ENCODE peak calls at places on chromosomes 1 and 21, in nine cellular contexts. One of them, this sample, is unnamed.

GRCh38 chr21:42621828-42622199 is 31.6 kb upstream of the PDE9A start:
- DNase-seq in neural progenitor cell: no peak
- DNase-seq in H9: no peak
- DNase-seq in CD8-positive, alpha-beta memory T cell: no peak
- DNase-seq in heart left ventricle: no peak
- DNase-seq in foreskin keratinocyte: no peak
- DNase-seq in GM23338: no peak
- DNase-seq in lower lobe of right lung: no peak
- DNase-seq in upper lobe of right lung: peak; percentile 8
- DNase-seq in this sample: no peak

GRCh38 chr1:164637461-164638375 is 78.7 kb downstream of the PBX1 start:
- DNase-seq in neural progenitor cell: no peak
- DNase-seq in H9: no peak
- DNase-seq in CD8-positive, alpha-beta memory T cell: no peak
- DNase-seq in heart left ventricle: peak; percentile 81
- DNase-seq in foreskin keratinocyte: no peak
- DNase-seq in GM23338: no peak
- DNase-seq in lower lobe of right lung: no peak
- DNase-seq in upper lobe of right lung: no peak
- DNase-seq in this sample: peak; percentile 81

GRCh38 chr1:170010443-170010842 is 64.1 kb downstream of the KIFAP3 start:
- DNase-seq in neural progenitor cell: peak; percentile 65
- DNase-seq in H9: no peak
- DNase-seq in CD8-positive, alpha-beta memory T cell: no peak
- DNase-seq in heart left ventricle: peak; percentile 36
- DNase-seq in foreskin keratinocyte: peak; percentile 2
- DNase-seq in GM23338: peak; percentile 65
- DNase-seq in lower lobe of right lung: no peak
- DNase-seq in upper lobe of right lung: no peak
- DNase-seq in this sample: no peak

GRCh38 chr1:154326546-154327465 is 1.5 kb downstream of the ATP8B2 start:
- DNase-seq in neural progenitor cell: no peak
- DNase-seq in H9: peak; percentile 27
- DNase-seq in CD8-positive, alpha-beta memory T cell: no peak
- DNase-seq in heart left ventricle: peak; percentile 52
- DNase-seq in foreskin keratinocyte: no peak
- DNase-seq in GM23338: no peak
- DNase-seq in lower lobe of right lung: no peak
- DNase-seq in upper lobe of right lung: no peak
- DNase-seq in this sample: peak; percentile 96

GRCh38 chr1:9606458-9606857 is 17.7 kb downstream of the TMEM201 start:
- DNase-seq in neural progenitor cell: no peak
- DNase-seq in H9: no peak
- DNase-seq in CD8-positive, alpha-beta memory T cell: no peak
- DNase-seq in heart left ventricle: peak; percentile 45
- DNase-seq in foreskin keratinocyte: no peak
- DNase-seq in GM23338: no peak
- DNase-seq in lower lobe of right lung: no peak
- DNase-seq in upper lobe of right lung: no peak
- DNase-seq in this sample: no peak

GRCh38 chr1:63557365-63557987 is 34.2 kb downstream of the EFCAB7 start:
- DNase-seq in neural progenitor cell: peak; percentile 56
- DNase-seq in H9: peak; percentile 34
- DNase-seq in CD8-positive, alpha-beta memory T cell: no peak
- DNase-seq in heart left ventricle: no peak
- DNase-seq in foreskin keratinocyte: no peak
- DNase-seq in GM23338: peak; percentile 83
- DNase-seq in lower lobe of right lung: no peak
- DNase-seq in upper lobe of right lung: no peak
- DNase-seq in this sample: no peak

GRCh38 chr1:12294076-12294475 is 64.2 kb downstream of the VPS13D start:
- DNase-seq in neural progenitor cell: no peak
- DNase-seq in H9: no peak
- DNase-seq in CD8-positive, alpha-beta memory T cell: no peak
- DNase-seq in heart left ventricle: no peak
- DNase-seq in foreskin keratinocyte: no peak
- DNase-seq in GM23338: no peak
- DNase-seq in lower lobe of right lung: no peak
- DNase-seq in upper lobe of right lung: no peak
- DNase-seq in this sample: no peak

GRCh38 chr21:28627691-28628090 is 365.0 kb downstream of the LTN1 start:
- DNase-seq in neural progenitor cell: no peak
- DNase-seq in H9: no peak
- DNase-seq in CD8-positive, alpha-beta memory T cell: no peak
- DNase-seq in heart left ventricle: no peak
- DNase-seq in foreskin keratinocyte: no peak
- DNase-seq in GM23338: no peak
- DNase-seq in lower lobe of right lung: no peak
- DNase-seq in upper lobe of right lung: no peak
- DNase-seq in this sample: no peak

GRCh38 chr1:197139169-197139568 is 7.3 kb downstream of the ASPM start:
- DNase-seq in neural progenitor cell: no peak
- DNase-seq in H9: no peak
- DNase-seq in CD8-positive, alpha-beta memory T cell: no peak
- DNase-seq in heart left ventricle: no peak
- DNase-seq in foreskin keratinocyte: no peak
- DNase-seq in GM23338: no peak
- DNase-seq in lower lobe of right lung: no peak
- DNase-seq in upper lobe of right lung: no peak
- DNase-seq in this sample: no peak

GRCh38 chr1:79982218-79982617 is 975.7 kb upstream of the ADGRL4 start:
- DNase-seq in neural progenitor cell: no peak
- DNase-seq in H9: no peak
- DNase-seq in CD8-positive, alpha-beta memory T cell: no peak
- DNase-seq in heart left ventricle: peak; percentile 84
- DNase-seq in foreskin keratinocyte: no peak
- DNase-seq in GM23338: no peak
- DNase-seq in lower lobe of right lung: peak; percentile 59
- DNase-seq in upper lobe of right lung: peak; percentile 66
- DNase-seq in this sample: peak; percentile 66

GRCh38 chr1:210330279-210330866 is 1.7 kb downstream of the HHAT start:
- DNase-seq in neural progenitor cell: no peak
- DNase-seq in H9: no peak
- DNase-seq in CD8-positive, alpha-beta memory T cell: no peak
- DNase-seq in heart left ventricle: no peak
- DNase-seq in foreskin keratinocyte: no peak
- DNase-seq in GM23338: no peak
- DNase-seq in lower lobe of right lung: no peak
- DNase-seq in upper lobe of right lung: no peak
- DNase-seq in this sample: no peak

GRCh38 chr1:223076382-223076781 is 66.7 kb downstream of the TLR5 start:
- DNase-seq in neural progenitor cell: no peak
- DNase-seq in H9: no peak
- DNase-seq in CD8-positive, alpha-beta memory T cell: no peak
- DNase-seq in heart left ventricle: peak; percentile 78
- DNase-seq in foreskin keratinocyte: no peak
- DNase-seq in GM23338: no peak
- DNase-seq in lower lobe of right lung: no peak
- DNase-seq in upper lobe of right lung: no peak
- DNase-seq in this sample: no peak

GRCh38 chr21:42403611-42404231 is at the start of gene UBASH3A:
- DNase-seq in neural progenitor cell: no peak
- DNase-seq in H9: no peak
- DNase-seq in CD8-positive, alpha-beta memory T cell: peak; percentile 78
- DNase-seq in heart left ventricle: no peak
- DNase-seq in foreskin keratinocyte: no peak
- DNase-seq in GM23338: no peak
- DNase-seq in lower lobe of right lung: no peak
- DNase-seq in upper lobe of right lung: peak; percentile 61
- DNase-seq in this sample: no peak

DNA sequence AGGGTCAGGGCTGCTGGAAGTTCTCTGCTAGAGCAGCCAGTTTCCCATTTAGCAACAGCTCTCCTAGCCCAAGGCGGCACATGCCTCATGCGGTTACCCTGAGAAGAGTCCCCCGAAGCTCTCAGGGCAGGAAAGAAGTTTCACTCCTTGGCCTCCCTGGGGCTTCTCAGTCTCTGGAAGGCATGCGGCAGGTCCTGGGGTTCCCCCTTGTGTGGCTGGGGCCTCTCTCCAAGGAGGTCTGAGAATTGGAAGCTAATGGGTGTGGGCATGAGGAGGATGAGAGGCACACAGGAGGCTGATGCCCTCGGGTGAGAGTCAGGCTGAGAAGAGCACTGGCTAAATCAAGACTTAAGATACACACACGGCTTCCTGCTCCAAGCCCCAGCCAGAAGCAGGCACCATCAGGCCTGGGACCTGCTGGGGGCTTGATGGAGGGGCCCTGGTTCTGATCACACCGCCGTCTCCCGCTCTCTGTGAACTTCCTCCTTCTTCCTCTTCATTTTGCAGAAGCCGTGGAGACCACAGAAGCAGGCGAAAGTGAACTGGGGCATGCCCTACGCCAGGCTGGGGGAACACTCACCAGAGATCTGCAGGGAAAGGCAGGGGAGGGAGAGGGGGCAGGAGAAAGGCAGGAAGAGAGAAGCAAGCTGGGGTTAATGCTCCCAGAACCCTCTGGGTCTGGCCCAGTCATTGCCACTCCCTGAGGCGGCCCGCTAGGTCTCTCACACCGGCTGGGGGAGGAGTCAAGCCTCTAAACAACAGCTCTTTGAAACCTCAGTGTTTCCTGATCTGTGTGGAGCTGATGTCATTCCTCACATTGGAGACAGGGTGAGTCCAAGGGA is 15.1 kb downstream of the BLACAT1 start:
- DNase-seq in neural progenitor cell: peak; percentile 66
- DNase-seq in H9: peak; percentile 84
- DNase-seq in CD8-positive, alpha-beta memory T cell: peak; percentile 62
- DNase-seq in heart left ventricle: peak; percentile 51
- DNase-seq in foreskin keratinocyte: peak; percentile 96
- DNase-seq in GM23338: peak; percentile 72
- DNase-seq in lower lobe of right lung: peak; percentile 78
- DNase-seq in upper lobe of right lung: peak; percentile 81
- DNase-seq in this sample: no peak
- H3K27ac ChIP-seq in neural progenitor cell: no peak overlapping the region
- H3K27ac ChIP-seq in H9: no peak overlapping the region
- H3K27ac ChIP-seq in CD8-positive, alpha-beta memory T cell: peak overlapping the region; percentile 63
- H3K27ac ChIP-seq in heart left ventricle: peak overlapping the region; percentile 5
- H3K27ac ChIP-seq in foreskin keratinocyte: peak overlapping the region; percentile 69
- H3K27ac ChIP-seq in GM23338: no peak overlapping the region
- H3K27ac ChIP-seq in lower lobe of right lung: peak overlapping the region; percentile 58
- H3K27ac ChIP-seq in upper lobe of right lung: no peak overlapping the region
- H3K27ac ChIP-seq in this sample: no peak overlapping the region

GRCh38 chr1:202351725-202352124 is 3.2 kb downstream of the PPP1R12B start:
- DNase-seq in neural progenitor cell: no peak
- DNase-seq in H9: no peak
- DNase-seq in CD8-positive, alpha-beta memory T cell: no peak
- DNase-seq in heart left ventricle: peak; percentile 51
- DNase-seq in foreskin keratinocyte: no peak
- DNase-seq in GM23338: no peak
- DNase-seq in lower lobe of right lung: no peak
- DNase-seq in upper lobe of right lung: no peak
- DNase-seq in this sample: no peak
- H3K4me1 ChIP-seq in neural progenitor cell: peaks cover 10% of the 10 kb centered on the region
- H3K4me1 ChIP-seq in H9: no peaks in the 10 kb centered on the region
- H3K4me1 ChIP-seq in CD8-positive, alpha-beta memory T cell: peaks cover 15% of the 10 kb centered on the region
- H3K4me1 ChIP-seq in heart left ventricle: peaks cover 3% of the 10 kb centered on the region
- H3K4me1 ChIP-seq in foreskin keratinocyte: peaks cover 8% of the 10 kb centered on the region
- H3K4me1 ChIP-seq in GM23338: peaks cover 4% of the 10 kb centered on the region
- H3K4me1 ChIP-seq in lower lobe of right lung: peaks cover 18% of the 10 kb centered on the region
- H3K4me1 ChIP-seq in upper lobe of right lung: peaks cover 12% of the 10 kb centered on the region
- H3K4me1 ChIP-seq in this sample: peaks cover 4% of the 10 kb centered on the region

GRCh38 chr1:3117879-3118278 is 48.9 kb downstream of the PRDM16 start:
- DNase-seq in neural progenitor cell: no peak
- DNase-seq in H9: no peak
- DNase-seq in CD8-positive, alpha-beta memory T cell: no peak
- DNase-seq in heart left ventricle: no peak
- DNase-seq in foreskin keratinocyte: no peak
- DNase-seq in GM23338: no peak
- DNase-seq in lower lobe of right lung: no peak
- DNase-seq in upper lobe of right lung: no peak
- DNase-seq in this sample: no peak

GRCh38 chr1:3120994-3121393 is 52.0 kb downstream of the PRDM16 start:
- DNase-seq in neural progenitor cell: no peak
- DNase-seq in H9: no peak
- DNase-seq in CD8-positive, alpha-beta memory T cell: no peak
- DNase-seq in heart left ventricle: no peak
- DNase-seq in foreskin keratinocyte: no peak
- DNase-seq in GM23338: no peak
- DNase-seq in lower lobe of right lung: no peak
- DNase-seq in upper lobe of right lung: no peak
- DNase-seq in this sample: no peak

GRCh38 chr1:3121401-3122215 is 52.6 kb downstream of the PRDM16 start:
- DNase-seq in neural progenitor cell: peak; percentile 59
- DNase-seq in H9: no peak
- DNase-seq in CD8-positive, alpha-beta memory T cell: no peak
- DNase-seq in heart left ventricle: no peak
- DNase-seq in foreskin keratinocyte: no peak
- DNase-seq in GM23338: peak; percentile 28
- DNase-seq in lower lobe of right lung: no peak
- DNase-seq in upper lobe of right lung: no peak
- DNase-seq in this sample: no peak

GRCh38 chr1:3119061-3119460 is 50.1 kb downstream of the PRDM16 start:
- DNase-seq in neural progenitor cell: no peak
- DNase-seq in H9: no peak
- DNase-seq in CD8-positive, alpha-beta memory T cell: no peak
- DNase-seq in heart left ventricle: no peak
- DNase-seq in foreskin keratinocyte: no peak
- DNase-seq in GM23338: no peak
- DNase-seq in lower lobe of right lung: no peak
- DNase-seq in upper lobe of right lung: no peak
- DNase-seq in this sample: no peak

DNA sequence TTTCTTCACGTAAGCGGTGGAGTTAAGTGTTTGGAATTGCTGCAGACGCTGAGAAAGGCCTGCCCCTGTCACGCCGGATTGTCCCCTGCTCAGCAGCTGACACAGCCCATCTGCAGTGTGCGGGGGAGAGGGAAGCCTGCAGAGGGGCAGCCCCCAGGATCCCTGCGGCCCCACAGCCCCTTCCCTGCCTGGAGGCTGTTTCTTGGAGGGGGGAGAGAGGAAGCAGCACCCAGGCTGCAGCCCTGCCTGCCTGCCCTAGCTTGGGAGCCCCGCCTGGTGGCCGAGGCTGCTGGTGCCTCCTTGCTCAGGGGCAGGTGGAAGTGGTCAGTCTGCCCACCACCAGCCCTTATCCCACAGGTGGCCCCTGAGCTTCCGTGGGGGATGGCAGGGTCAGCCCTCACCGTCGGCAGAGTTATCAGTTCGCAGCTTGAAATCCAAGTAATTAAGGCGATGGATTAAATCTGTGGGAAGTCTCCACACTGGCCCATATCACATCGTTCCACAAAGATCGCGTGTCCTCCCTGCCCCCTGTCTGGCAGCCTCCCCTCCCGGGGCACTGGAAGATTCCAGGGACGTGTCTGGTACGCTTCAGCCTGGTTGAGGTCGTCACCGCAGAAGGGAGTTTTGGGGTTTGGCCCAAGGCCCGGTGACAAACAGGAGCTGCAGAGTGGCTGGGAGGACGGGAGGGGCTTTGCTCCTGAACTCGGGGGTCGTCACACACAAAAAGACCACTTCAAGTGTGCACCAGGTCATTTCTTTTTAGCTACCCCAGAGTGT is 50.9 kb downstream of the PRDM16 start:
- DNase-seq in neural progenitor cell: no peak
- DNase-seq in H9: no peak
- DNase-seq in CD8-positive, alpha-beta memory T cell: no peak
- DNase-seq in heart left ventricle: peak; percentile 56
- DNase-seq in foreskin keratinocyte: no peak
- DNase-seq in GM23338: no peak
- DNase-seq in lower lobe of right lung: no peak
- DNase-seq in upper lobe of right lung: no peak
- DNase-seq in this sample: no peak
- H3K27ac ChIP-seq in neural progenitor cell: no peak overlapping the region
- H3K27ac ChIP-seq in H9: no peak overlapping the region
- H3K27ac ChIP-seq in CD8-positive, alpha-beta memory T cell: no peak overlapping the region
- H3K27ac ChIP-seq in heart left ventricle: no peak overlapping the region
- H3K27ac ChIP-seq in foreskin keratinocyte: no peak overlapping the region
- H3K27ac ChIP-seq in GM23338: no peak overlapping the region
- H3K27ac ChIP-seq in lower lobe of right lung: no peak overlapping the region
- H3K27ac ChIP-seq in upper lobe of right lung: no peak overlapping the region
- H3K27ac ChIP-seq in this sample: peak overlapping the region; percentile 91

GRCh38 chr1:68132426-68133130 is 82.2 kb upstream of the DIRAS3 start:
- DNase-seq in neural progenitor cell: no peak
- DNase-seq in H9: no peak
- DNase-seq in CD8-positive, alpha-beta memory T cell: no peak
- DNase-seq in heart left ventricle: no peak
- DNase-seq in foreskin keratinocyte: no peak
- DNase-seq in GM23338: no peak
- DNase-seq in lower lobe of right lung: no peak
- DNase-seq in upper lobe of right lung: no peak
- DNase-seq in this sample: no peak
- H3K4me1 ChIP-seq in neural progenitor cell: no peaks in the 10 kb centered on the region
- H3K4me1 ChIP-seq in H9: peaks cover 4% of the 10 kb centered on the region
- H3K4me1 ChIP-seq in CD8-positive, alpha-beta memory T cell: no peaks in the 10 kb centered on the region
- H3K4me1 ChIP-seq in heart left ventricle: no peaks in the 10 kb centered on the region
- H3K4me1 ChIP-seq in foreskin keratinocyte: no peaks in the 10 kb centered on the region
- H3K4me1 ChIP-seq in GM23338: no peaks in the 10 kb centered on the region
- H3K4me1 ChIP-seq in lower lobe of right lung: no peaks in the 10 kb centered on the region
- H3K4me1 ChIP-seq in upper lobe of right lung: no peaks in the 10 kb centered on the region
- H3K4me1 ChIP-seq in this sample: peaks cover 4% of the 10 kb centered on the region